ENCODE peak calls at places on chromosome 17, in six cellular contexts. Y is effector memory CD4-positive, alpha-beta T cell; A is stimulated activated naive CD8-positive, alpha-beta T cell treated with anti-CD3 and anti-CD28 coated beads, Interleukin-15, Interleukin-2, amounts not matched to agents 100 U/mL and 50 U/mL, for 24 hours; G is hepatic stellate cell; F is frontal cortex; W is Peyer's patch. V is an unnamed sample.

GRCh38 chr17:79890706-79891105 is 51.5 kb upstream of the CBX4 start:
- DNase-seq in F (no peak), Y (no peak), G (no peak), A (no peak), W (no peak), V (no peak)

GRCh38 chr17:43085489-43085888 is 39.7 kb downstream of the BRCA1 start:
- DNase-seq in F (no peak), Y (no peak), W (no peak), G (no peak), A (no peak), V (no peak)

GRCh38 chr17:69913241-69914015 is 161.6 kb upstream of the KCNJ16 start:
- DNase-seq in W (no peak), F (no peak), A (no peak), G (peak), Y (no peak), V (no peak)

GRCh38 chr17:42559076-42559475 is 2.9 kb upstream of the COASY start:
- DNase-seq in W (peak), Y (no peak), G (no peak), F (no peak), A (no peak), V (no peak)

GRCh38 chr17:20071824-20072691 is 62.9 kb downstream of the SPECC1 start:
- DNase-seq in F (no peak), A (no peak), W (no peak), G (no peak), Y (no peak), V (no peak)

GRCh38 chr17:79100405-79100804 is 25.8 kb downstream of the ENGASE start:
- DNase-seq in Y (no peak), F (no peak), A (no peak), W (no peak), G (no peak), V (no peak)

GRCh38 chr17:77352441-77352840 is 211.7 kb downstream of the SEC14L1 start:
- DNase-seq in W (peak), Y (no peak), G (no peak), A (peak), F (no peak), V (no peak)

GRCh38 chr17:76561799-76562268 is 22.0 kb downstream of the PRCD start:
- DNase-seq in W (no peak), G (peak), Y (no peak), F (no peak), A (no peak), V (no peak)

GRCh38 chr17:50117202-50118040 is 12.5 kb downstream of the SAMD14 start:
- DNase-seq in G (no peak), A (peak), F (no peak), Y (peak), W (peak), V (peak)

GRCh38 chr17:39621523-39622379 is 5.0 kb upstream of the PPP1R1B start:
- DNase-seq in F (peak), A (peak), Y (peak), W (peak), G (peak), V (peak)

GRCh38 chr17:41298458-41299135 is 4.1 kb downstream of the KRTAP29-1 start:
- DNase-seq in F (no peak), Y (no peak), A (no peak), G (no peak), W (no peak), V (no peak)

GRCh38 chr17:60141111-60142018 is 8.4 kb upstream of the CA4 start:
- DNase-seq in F (no peak), Y (no peak), A (no peak), W (no peak), G (no peak), V (no peak)

GRCh38 chr17:77719806-77720205 is 238.7 kb upstream of the TNRC6C start:
- DNase-seq in A (no peak), G (no peak), Y (no peak), F (no peak), W (no peak), V (no peak)

GRCh38 chr17:28290703-28291102 is 28.3 kb upstream of the TMEM97 start:
- DNase-seq in G (no peak), A (no peak), F (no peak), W (no peak), Y (no peak), V (no peak)

GRCh38 chr17:13415877-13416416 is 185.8 kb downstream of the HS3ST3A1 start:
- DNase-seq in F (no peak), W (peak), Y (no peak), A (no peak), G (peak), V (peak)

GRCh38 chr17:691423-691822 is 23.2 kb downstream of the VPS53 start:
- DNase-seq in A (no peak), G (peak), Y (no peak), W (no peak), F (no peak), V (no peak)

GRCh38 chr17:8151120-8151640 is 1.0 kb downstream of the PER1 start:
- DNase-seq in W (peak), F (peak), G (peak), A (peak), Y (peak), V (peak)

GRCh38 chr17:7623661-7624060 is 4.0 kb downstream of the SAT2 start:
- DNase-seq in G (no peak), Y (no peak), W (no peak), A (no peak), F (no peak), V (no peak)

GRCh38 chr17:64679710-64680216 is 17.7 kb upstream of the SMURF2 start:
- DNase-seq in W (no peak), A (no peak), G (peak), Y (no peak), F (no peak), V (no peak)